ENCODE peak calls at places on chromosomes 5 and 9, in six cellular contexts. V is sigmoid colon; U is stimulated activated CD4-positive, alpha-beta T cell treated with anti-CD3 and anti-CD28 coated beads, Interleukin-4, amount 100 ng/mL, for 24 hours; P is activated T-cell treated with anti-CD3 and anti-CD28 coated beads, Interleukin-2, amount 50 U/mL, for 24 hours; I is stimulated activated CD8-positive, alpha-beta memory T cell treated with anti-CD3 and anti-CD28 coated beads, Interleukin-2, amount 100 ng/mL, for 48 hours; K is tibial nerve. N is an unnamed sample.

GRCh38 chr5:122180863-122181519 is 51.6 kb downstream of the ZNF474 start:
- DNase-seq in V (no peak), U (no peak), P (no peak), I (no peak), K (no peak), N (no peak)

GRCh38 chr9:13140843-13141592 is 138.5 kb downstream of the MPDZ start:
- DNase-seq in V (no peak), U (no peak), P (no peak), I (no peak), K (no peak), N (no peak)

GRCh38 chr9:21434202-21435014 is 5.8 kb upstream of the IFNA1 start:
- DNase-seq in V (no peak), U (peak; percentile 64), P (no peak), I (peak; percentile 7), K (peak; percentile 50), N (peak; percentile 65)

GRCh38 chr9:113125636-113126035 is 25.2 kb upstream of the SLC31A2 start:
- DNase-seq in V (no peak), U (no peak), P (no peak), I (no peak), K (no peak), N (no peak)

GRCh38 chr9:5425006-5425628 is 12.6 kb downstream of the PLGRKT start:
- DNase-seq in V (no peak), U (no peak), P (no peak), I (no peak), K (no peak), N (no peak)

GRCh38 chr5:135488727-135489465 is 36.7 kb upstream of the TIFAB start:
- DNase-seq in V (no peak), U (no peak), P (no peak), I (no peak), K (no peak), N (no peak)

GRCh38 chr5:150298701-150299451 is 3.8 kb downstream of the ARSI start:
- DNase-seq in V (peak; percentile 84), U (no peak), P (no peak), I (no peak), K (peak; percentile 22), N (no peak)

GRCh38 chr9:2623046-2623865 is 1.7 kb downstream of the VLDLR start:
- DNase-seq in V (peak; percentile 79), U (no peak), P (peak; percentile 50), I (no peak), K (no peak), N (no peak)

GRCh38 chr5:8720476-8720875 is 825.4 kb downstream of the SEMA5A start:
- DNase-seq in V (no peak), U (no peak), P (no peak), I (no peak), K (no peak), N (no peak)

GRCh38 chr5:86688414-86688813 is 70.7 kb downstream of the COX7C start:
- DNase-seq in V (no peak), U (no peak), P (no peak), I (no peak), K (no peak), N (no peak)

GRCh38 chr9:38160613-38161215 is 91.7 kb upstream of the SHB start:
- DNase-seq in V (peak; percentile 70), U (peak; percentile 73), P (peak; percentile 64), I (peak; percentile 53), K (peak; percentile 65), N (peak; percentile 56)

GRCh38 chr5:56077796-56078233 is 83.1 kb upstream of the IL6ST start:
- DNase-seq in V (no peak), U (no peak), P (no peak), I (no peak), K (no peak), N (no peak)